ENCODE peak calls at places on chromosomes 5 and 9, in ten cellular contexts. D is upper lobe of right lung, Z is WERI-Rb-1, F is prostate gland, Q is AG10803, H is fibroblast of pulmonary artery, O is AG04450, T is choroid plexus epithelial cell, J is cardiac fibroblast, R is A673. X is an unnamed sample.

GRCh38 chr5:157607371-157608161 is 32.0 kb upstream of the ADAM19 start:
- DNase-seq in D (no peak), Z (no peak), F (no peak), Q (peak), H (peak), O (no peak), T (peak), J (peak), R (no peak), X (peak)

GRCh38 chr9:89732295-89732951 is 127.6 kb downstream of the GADD45G start:
- DNase-seq in D (no peak), Z (no peak), F (no peak), Q (no peak), H (peak), O (no peak), T (peak), J (no peak), R (no peak), X (peak)

GRCh38 chr9:129175825-129176633 is 2.0 kb downstream of the IER5L start:
- DNase-seq in D (peak), Z (peak), F (peak), Q (peak), H (peak), O (peak), T (peak), J (peak), R (peak), X (peak)

GRCh38 chr5:107108111-107108510 is 562.6 kb downstream of the EFNA5 start:
- DNase-seq in D (no peak), Z (no peak), F (no peak), Q (no peak), H (no peak), O (no peak), T (peak), J (no peak), R (no peak), X (no peak)

GRCh38 chr5:138369706-138370105 is 17.2 kb downstream of the KDM3B start:
- DNase-seq in D (no peak), Z (no peak), F (no peak), Q (no peak), H (peak), O (no peak), T (peak), J (peak), R (no peak), X (no peak)

GRCh38 chr5:112684121-112684520 is 53.6 kb upstream of the APC start:
- DNase-seq in D (no peak), Z (no peak), F (no peak), Q (no peak), H (no peak), O (no peak), T (no peak), J (no peak), R (no peak), X (no peak)

GRCh38 chr9:69195681-69196080 is 21.6 kb downstream of the TJP2 start:
- DNase-seq in D (no peak), Z (no peak), F (no peak), Q (peak), H (no peak), O (no peak), T (no peak), J (no peak), R (no peak), X (no peak)

GRCh38 chr5:138353550-138353893 is 1.0 kb downstream of the KDM3B start:
- DNase-seq in D (no peak), Z (no peak), F (no peak), Q (peak), H (no peak), O (no peak), T (no peak), J (no peak), R (no peak), X (no peak)

GRCh38 chr5:173928871-173929574 is 40.9 kb downstream of the CPEB4 start:
- DNase-seq in D (no peak), Z (no peak), F (no peak), Q (no peak), H (no peak), O (no peak), T (no peak), J (no peak), R (no peak), X (no peak)

GRCh38 chr9:122213589-122214413 is 15.0 kb downstream of the LHX6 start:
- DNase-seq in D (peak), Z (peak), F (no peak), Q (no peak), H (no peak), O (no peak), T (no peak), J (no peak), R (peak), X (peak)

GRCh38 chr9:70112981-70113380 is 69.3 kb downstream of the MAMDC2 start:
- DNase-seq in D (no peak), Z (no peak), F (no peak), Q (no peak), H (no peak), O (no peak), T (no peak), J (no peak), R (no peak), X (no peak)

GRCh38 chr5:179194941-179195381 is 134.8 kb downstream of the ZNF354C start:
- DNase-seq in D (peak), Z (no peak), F (no peak), Q (no peak), H (no peak), O (no peak), T (no peak), J (no peak), R (no peak), X (no peak)

GRCh38 chr9:109289186-109289585 is 31.7 kb downstream of the EPB41L4B start:
- DNase-seq in D (no peak), Z (no peak), F (peak), Q (no peak), H (no peak), O (no peak), T (no peak), J (no peak), R (no peak), X (no peak)

GRCh38 chr5:17748196-17748595 is 113.9 kb downstream of the TAF11L14 start:
- DNase-seq in D (no peak), Z (no peak), F (no peak), Q (no peak), H (no peak), O (no peak), T (no peak), J (no peak), R (no peak), X (peak)

GRCh38 chr5:52449506-52449905 is 338.2 kb upstream of the ITGA1 start:
- DNase-seq in D (no peak), Z (no peak), F (no peak), Q (no peak), H (no peak), O (no peak), T (no peak), J (no peak), R (peak), X (no peak)

GRCh38 chr5:102010644-102011043 is 285.4 kb downstream of the SLCO4C1 start:
- DNase-seq in D (no peak), Z (no peak), F (no peak), Q (no peak), H (no peak), O (no peak), T (no peak), J (no peak), R (no peak), X (no peak)

GRCh38 chr5:122311888-122312669 is at the start of gene SNCAIP:
- DNase-seq in D (peak), Z (peak), F (peak), Q (peak), H (peak), O (no peak), T (peak), J (peak), R (no peak), X (no peak)
- TF ChIP-seq CTCF in D (no peak), Z (no peak), F (no peak), Q (no peak), H (no peak), O (no peak), T (no peak), J (no peak), R (no peak), X (no peak)

GRCh38 chr5:134114886-134115805 is 665 bp downstream of the TCF7 start:
- DNase-seq in D (peak), Z (peak), F (no peak), Q (no peak), H (no peak), O (no peak), T (no peak), J (no peak), R (no peak), X (no peak)

GRCh38 chr5:134113908-134114875 is at the start of gene TCF7:
- DNase-seq in D (peak), Z (peak), F (peak), Q (peak), H (peak), O (peak), T (peak), J (peak), R (peak), X (peak)

GRCh38 chr5:134111741-134112647 is 2.5 kb upstream of the TCF7 start:
- DNase-seq in D (no peak), Z (no peak), F (no peak), Q (no peak), H (no peak), O (no peak), T (peak), J (peak), R (no peak), X (peak)

GRCh38 chr5:134112726-134113571 is 1.5 kb upstream of the TCF7 start:
- DNase-seq in D (no peak), Z (no peak), F (no peak), Q (no peak), H (no peak), O (no peak), T (no peak), J (no peak), R (no peak), X (no peak)

DNA sequence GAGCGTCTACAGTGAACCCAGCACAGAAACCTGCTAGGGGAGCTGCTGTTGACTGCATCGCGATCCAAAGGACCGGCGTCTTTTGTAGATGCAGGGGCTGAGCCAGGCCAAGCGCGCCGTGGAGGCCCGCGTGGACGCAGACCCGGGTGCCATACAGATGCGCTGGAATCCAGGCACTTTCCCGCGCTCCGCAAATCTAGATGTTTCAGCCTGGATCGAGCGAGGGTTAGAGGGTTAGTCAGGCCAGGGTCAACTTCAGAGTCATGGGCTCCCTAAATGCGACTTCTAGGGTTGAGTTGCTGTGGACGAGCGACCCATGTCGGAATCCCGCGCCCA is 941 bp upstream of the TCF7 start:
- DNase-seq in D (no peak), Z (no peak), F (no peak), Q (no peak), H (no peak), O (no peak), T (no peak), J (no peak), R (no peak), X (no peak)
- H3K4me3 ChIP-seq in D (peak), Z (no peak), F (no peak), Q (no peak), H (no peak), O (no peak), T (no peak), J (no peak), R (peak), X (no peak)

DNA sequence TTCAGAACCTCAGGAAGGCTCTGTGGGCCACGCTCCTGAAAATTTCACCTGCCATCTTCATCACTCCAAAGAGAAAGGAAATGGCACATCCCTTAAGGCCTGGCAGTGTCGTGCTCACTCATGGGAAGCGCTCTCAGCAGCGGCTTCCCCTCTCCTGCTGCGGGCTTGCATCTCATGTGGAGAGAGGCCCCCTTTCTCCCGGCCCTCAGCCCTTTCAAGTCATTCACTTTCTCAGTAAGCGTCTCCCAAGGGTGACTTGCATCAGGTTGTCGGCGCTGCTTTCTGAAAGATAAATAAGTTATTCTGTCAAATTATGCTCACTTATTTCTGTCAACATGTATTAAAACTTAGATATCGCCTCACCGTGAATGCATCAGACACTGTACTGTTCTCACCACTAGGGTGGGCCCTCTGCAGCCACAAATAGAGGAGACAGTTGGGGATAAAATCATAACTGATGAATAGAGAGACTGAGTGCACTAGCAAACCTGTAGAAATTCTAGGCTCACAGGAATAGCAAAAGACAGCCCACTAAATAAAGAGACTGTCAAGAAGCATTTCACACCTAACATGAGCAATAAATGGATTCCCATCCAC is 174.6 kb downstream of the RFK start:
- DNase-seq in D (no peak), Z (peak), F (no peak), Q (no peak), H (peak), O (no peak), T (peak), J (peak), R (no peak), X (no peak)
- TF ChIP-seq CTCF in D (no peak), Z (peak), F (no peak), Q (no peak), H (peak), O (peak), T (peak), J (peak), R (peak), X (no peak)

DNA sequence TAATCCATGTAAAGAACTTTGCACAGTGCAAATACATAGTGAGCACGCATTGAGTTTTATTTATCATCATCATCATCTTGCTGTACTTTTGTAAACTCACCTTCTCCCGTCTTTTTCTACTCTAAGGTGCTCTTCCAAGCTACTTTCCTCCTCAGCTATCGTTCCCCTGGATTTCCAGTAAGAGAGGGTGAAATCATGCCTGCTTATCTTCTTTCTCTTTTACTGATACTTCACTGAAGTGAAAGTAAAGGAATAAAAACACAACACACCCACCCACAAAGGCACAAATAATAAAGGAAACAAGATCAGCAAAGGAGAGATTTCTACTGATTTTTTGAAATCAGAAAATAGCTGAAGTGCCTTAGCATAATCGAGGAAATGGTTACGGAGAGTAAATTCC is 509.9 kb downstream of the RAB3C start:
- DNase-seq in D (no peak), Z (no peak), F (no peak), Q (no peak), H (no peak), O (no peak), T (peak), J (no peak), R (no peak), X (no peak)
- H3K4me3 ChIP-seq in D (peak), Z (no peak), F (no peak), Q (no peak), H (peak), O (peak), T (peak), J (peak), R (peak), X (no peak)

DNA sequence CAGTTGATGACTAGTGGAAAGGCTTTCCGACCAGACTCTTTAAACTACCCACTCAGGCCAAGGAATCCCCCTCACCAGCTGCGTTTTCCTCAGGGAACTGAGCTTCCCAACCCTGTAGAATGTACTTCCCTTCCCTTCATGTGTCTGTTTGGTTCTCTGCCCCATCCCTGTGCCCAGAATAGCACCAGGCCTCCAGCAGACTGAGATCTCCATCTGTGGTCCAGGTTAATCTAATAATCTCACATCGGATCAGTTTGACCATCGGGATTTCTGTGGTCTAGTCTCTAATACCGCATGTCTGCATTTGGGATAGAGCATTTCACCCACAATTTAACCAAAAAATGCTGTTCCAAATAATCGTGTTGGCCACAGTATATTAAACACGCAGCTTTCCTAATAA is 237.2 kb downstream of the ROR2 start:
- DNase-seq in D (no peak), Z (peak), F (no peak), Q (no peak), H (no peak), O (no peak), T (no peak), J (no peak), R (no peak), X (no peak)
- TF ChIP-seq CTCF in D (no peak), Z (no peak), F (no peak), Q (no peak), H (no peak), O (no peak), T (no peak), J (no peak), R (no peak), X (no peak)

GRCh38 chr5:137201876-137202275 is 297.2 kb downstream of the SPOCK1 start:
- DNase-seq in D (no peak), Z (no peak), F (no peak), Q (peak), H (peak), O (no peak), T (peak), J (peak), R (peak), X (peak)
- H3K4me3 ChIP-seq in D (no peak), Z (no peak), F (no peak), Q (no peak), H (no peak), O (no peak), T (no peak), J (no peak), R (no peak), X (no peak)

DNA sequence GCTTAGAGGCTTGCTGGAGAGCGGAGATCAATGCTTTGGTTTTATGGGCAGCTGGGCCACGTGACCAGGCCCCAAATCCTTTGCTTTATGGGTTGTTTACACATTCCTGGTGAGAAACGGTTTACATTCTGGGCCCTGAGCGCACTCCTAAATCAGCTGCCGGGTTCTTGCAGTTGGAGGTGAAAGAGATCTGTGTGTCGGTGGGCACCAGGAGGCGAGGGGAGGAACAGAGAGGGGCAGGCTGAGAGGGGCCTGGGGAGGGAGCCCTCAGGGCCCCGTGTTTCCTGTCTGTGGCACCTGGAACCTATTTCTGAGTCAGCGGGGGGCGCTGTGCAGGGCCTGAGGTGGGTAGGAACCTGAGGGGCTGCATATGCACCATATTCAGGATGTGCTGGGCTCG is 63.5 kb upstream of the HAND1 start:
- DNase-seq in D (no peak), Z (no peak), F (no peak), Q (no peak), H (no peak), O (no peak), T (no peak), J (no peak), R (no peak), X (no peak)
- TF ChIP-seq CTCF in D (peak), Z (peak), F (no peak), Q (peak), H (no peak), O (no peak), T (no peak), J (no peak), R (no peak), X (peak)

DNA sequence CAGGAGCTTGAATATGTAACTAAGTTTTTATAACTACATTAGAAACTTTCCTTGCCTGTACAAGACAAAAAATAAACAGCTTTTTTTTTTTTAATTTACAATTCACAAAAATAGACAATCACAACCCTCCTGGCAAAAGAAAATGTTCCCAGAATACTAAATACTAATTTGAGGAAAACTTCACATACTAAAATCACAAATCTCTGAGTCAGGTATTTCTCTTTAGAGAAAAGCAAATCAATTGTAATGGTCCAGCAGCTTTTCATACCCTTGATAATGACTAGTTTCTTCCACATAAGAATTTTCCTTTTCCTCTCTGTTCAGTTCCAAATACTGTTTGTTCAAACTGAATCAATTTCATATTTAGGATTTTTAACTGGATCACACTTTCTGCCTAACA is 68.5 kb downstream of the MLLT3 start:
- DNase-seq in D (no peak), Z (no peak), F (no peak), Q (no peak), H (no peak), O (no peak), T (no peak), J (no peak), R (no peak), X (no peak)
- H3K4me3 ChIP-seq in D (no peak), Z (no peak), F (no peak), Q (no peak), H (no peak), O (no peak), T (no peak), J (no peak), R (no peak), X (no peak)

X was measured in bronchial epithelial cell.